ENCODE peak calls at places on chromosomes 6 and 20, in seven cellular contexts. D is cerebellum, H is Caki2, I is dorsolateral prefrontal cortex, M is choroid plexus epithelial cell, V is ovary, A is DMS53. Z is an unnamed sample.

GRCh38 chr6:113909224-113909856 is 52.2 kb downstream of the MARCKS start:
- DNase-seq in D (peak; percentile 57), I (no peak), M (peak; percentile 80), V (no peak), A (peak; percentile 66), H (peak; percentile 18), Z (no peak)

GRCh38 chr20:6767536-6768227 is at the start of gene BMP2:
- DNase-seq in H (peak; percentile 75), A (peak; percentile 86), D (peak; percentile 5), M (peak; percentile 66), V (peak; percentile 30), I (peak; percentile 58), Z (peak; percentile 52)

GRCh38 chr6:167898673-167899311 is 72.1 kb downstream of the AFDN start:
- DNase-seq in M (peak; percentile 75), D (peak; percentile 30), V (no peak), I (no peak), H (peak; percentile 13), A (peak; percentile 54), Z (no peak)

GRCh38 chr20:41218466-41218865 is 81.1 kb downstream of the PLCG1 start:
- DNase-seq in A (no peak), M (peak; percentile 75), I (no peak), H (no peak), V (no peak), D (no peak), Z (no peak)

GRCh38 chr6:41000248-41000647 is 38.8 kb downstream of the UNC5CL start:
- DNase-seq in I (no peak), D (no peak), H (no peak), V (no peak), M (no peak), A (no peak), Z (no peak)

GRCh38 chr6:33863084-33863483 is 59.3 kb upstream of the MLN start:
- DNase-seq in D (no peak), H (no peak), M (no peak), A (no peak), V (no peak), I (no peak), Z (no peak)

GRCh38 chr6:49556429-49556837 is 6.0 kb downstream of the C6orf141 start:
- DNase-seq in H (peak; percentile 86), A (peak; percentile 94), M (peak; percentile 61), V (no peak), I (no peak), D (no peak), Z (no peak)

GRCh38 chr6:86256615-86257187 is 614.0 kb upstream of the SYNCRIP start:
- DNase-seq in A (no peak), M (no peak), I (no peak), V (no peak), H (no peak), D (no peak), Z (no peak)

GRCh38 chr6:153103256-153103655 is 27.8 kb downstream of the RGS17 start:
- DNase-seq in D (no peak), H (no peak), V (no peak), I (no peak), M (no peak), A (no peak), Z (no peak)

GRCh38 chr6:20729086-20729485 is 194.8 kb downstream of the CDKAL1 start:
- DNase-seq in I (no peak), H (no peak), V (no peak), A (no peak), M (no peak), D (no peak), Z (no peak)

GRCh38 chr6:39824030-39824926 is 32.1 kb downstream of the DAAM2 start:
- DNase-seq in I (no peak), V (peak; percentile 13), M (no peak), A (peak; percentile 8), D (no peak), H (no peak), Z (no peak)

GRCh38 chr6:142301421-142302391 is at the start of gene ADGRG6:
- DNase-seq in D (no peak), I (peak; percentile 42), M (peak; percentile 18), H (peak; percentile 79), A (peak; percentile 79), V (no peak), Z (no peak)

GRCh38 chr20:5877128-5877527 is 73.2 kb downstream of the TRMT6 start:
- DNase-seq in H (no peak), A (peak; percentile 16), V (no peak), I (no peak), M (no peak), D (no peak), Z (no peak)

GRCh38 chr20:2005831-2006426 is 12.1 kb upstream of the PDYN start:
- DNase-seq in D (peak; percentile 26), V (peak; percentile 36), H (peak; percentile 55), M (peak; percentile 67), A (peak; percentile 39), I (no peak), Z (peak; percentile 18)

GRCh38 chr6:117329926-117330325 is 64.6 kb downstream of the VGLL2 start:
- DNase-seq in V (no peak), A (no peak), I (no peak), M (no peak), H (no peak), D (no peak), Z (no peak)

Z was measured in anterior cingulate cortex.